ENCODE peak calls at places on chromosome 22, in seven cellular contexts. One of them, this sample, is unnamed.

GRCh38 chr22:20142711-20143621 is 7.9 kb downstream of the CCDC188 start:
- DNase-seq in astrocyte of the spinal cord: no peak
- DNase-seq in GM23338: no peak
- DNase-seq in PC-3: no peak
- DNase-seq in Calu3: no peak
- DNase-seq in glutamatergic neuron: no peak
- DNase-seq in AG09319: no peak
- DNase-seq in this sample: no peak

GRCh38 chr22:32067613-32068012 is 24.6 kb downstream of the SLC5A1 start:
- DNase-seq in GM23338: no peak
- DNase-seq in AG09319: no peak
- DNase-seq in Calu3: no peak
- DNase-seq in PC-3: no peak
- DNase-seq in astrocyte of the spinal cord: no peak
- DNase-seq in glutamatergic neuron: no peak
- DNase-seq in this sample: no peak

GRCh38 chr22:20054034-20054427 is 26.0 kb upstream of the DGCR8 start:
- DNase-seq in glutamatergic neuron: no peak
- DNase-seq in astrocyte of the spinal cord: no peak
- DNase-seq in PC-3: no peak
- DNase-seq in AG09319: no peak
- DNase-seq in GM23338: no peak
- DNase-seq in Calu3: no peak
- DNase-seq in this sample: no peak

GRCh38 chr22:39592104-39593060 is 21.8 kb downstream of the CACNA1I start:
- DNase-seq in PC-3: peak; percentile 76
- DNase-seq in astrocyte of the spinal cord: peak; percentile 77
- DNase-seq in AG09319: peak; percentile 29
- DNase-seq in GM23338: no peak
- DNase-seq in glutamatergic neuron: peak; percentile 47
- DNase-seq in Calu3: peak; percentile 76
- DNase-seq in this sample: no peak

GRCh38 chr22:41603873-41604332 is 14.3 kb upstream of the PMM1 start:
- DNase-seq in Calu3: no peak
- DNase-seq in GM23338: no peak
- DNase-seq in glutamatergic neuron: no peak
- DNase-seq in PC-3: no peak
- DNase-seq in AG09319: no peak
- DNase-seq in astrocyte of the spinal cord: peak; percentile 24
- DNase-seq in this sample: no peak

GRCh38 chr22:28989035-28989464 is 72.6 kb downstream of the C22orf31 start:
- DNase-seq in astrocyte of the spinal cord: no peak
- DNase-seq in AG09319: no peak
- DNase-seq in GM23338: peak; percentile 73
- DNase-seq in Calu3: no peak
- DNase-seq in glutamatergic neuron: no peak
- DNase-seq in PC-3: peak; percentile 72
- DNase-seq in this sample: no peak

GRCh38 chr22:50503475-50504145 is 3.9 kb downstream of the LMF2 start:
- DNase-seq in glutamatergic neuron: peak; percentile 62
- DNase-seq in GM23338: peak; percentile 47
- DNase-seq in AG09319: no peak
- DNase-seq in astrocyte of the spinal cord: no peak
- DNase-seq in Calu3: no peak
- DNase-seq in PC-3: no peak
- DNase-seq in this sample: no peak

GRCh38 chr22:44697423-44698179 is 4.4 kb upstream of the PRR5 start:
- DNase-seq in Calu3: peak; percentile 92
- DNase-seq in astrocyte of the spinal cord: peak; percentile 41
- DNase-seq in PC-3: peak; percentile 73
- DNase-seq in glutamatergic neuron: peak; percentile 90
- DNase-seq in GM23338: peak; percentile 92
- DNase-seq in AG09319: peak; percentile 41
- DNase-seq in this sample: peak; percentile 91

GRCh38 chr22:50735739-50736030 is 2.3 kb upstream of the ACR start:
- DNase-seq in GM23338: no peak
- DNase-seq in glutamatergic neuron: no peak
- DNase-seq in astrocyte of the spinal cord: no peak
- DNase-seq in Calu3: no peak
- DNase-seq in AG09319: no peak
- DNase-seq in PC-3: no peak
- DNase-seq in this sample: no peak

GRCh38 chr22:41925783-41926460 is 684 bp downstream of the TNFRSF13C start:
- DNase-seq in AG09319: no peak
- DNase-seq in Calu3: peak; percentile 89
- DNase-seq in glutamatergic neuron: peak; percentile 81
- DNase-seq in GM23338: peak; percentile 89
- DNase-seq in PC-3: peak; percentile 62
- DNase-seq in astrocyte of the spinal cord: peak; percentile 12
- DNase-seq in this sample: peak; percentile 79

GRCh38 chr22:25488244-25489020 is 76.0 kb upstream of the GRK3 start:
- DNase-seq in Calu3: peak; percentile 86
- DNase-seq in AG09319: peak; percentile 56
- DNase-seq in GM23338: no peak
- DNase-seq in astrocyte of the spinal cord: peak; percentile 92
- DNase-seq in glutamatergic neuron: no peak
- DNase-seq in PC-3: peak; percentile 70
- DNase-seq in this sample: no peak

GRCh38 chr22:19705181-19705934 is 8.9 kb upstream of the SEPTIN5 start:
- DNase-seq in glutamatergic neuron: peak; percentile 37
- DNase-seq in Calu3: no peak
- DNase-seq in AG09319: no peak
- DNase-seq in GM23338: peak; percentile 98
- DNase-seq in astrocyte of the spinal cord: no peak
- DNase-seq in PC-3: no peak
- DNase-seq in this sample: no peak

GRCh38 chr22:33811686-33812085 is 108.6 kb downstream of the LARGE1 start:
- DNase-seq in GM23338: peak; percentile 24
- DNase-seq in astrocyte of the spinal cord: no peak
- DNase-seq in Calu3: no peak
- DNase-seq in glutamatergic neuron: no peak
- DNase-seq in AG09319: no peak
- DNase-seq in PC-3: no peak
- DNase-seq in this sample: peak; percentile 18

GRCh38 chr22:29934596-29934995 is 51.6 kb downstream of the MTMR3 start:
- DNase-seq in astrocyte of the spinal cord: no peak
- DNase-seq in glutamatergic neuron: no peak
- DNase-seq in Calu3: no peak
- DNase-seq in GM23338: no peak
- DNase-seq in PC-3: no peak
- DNase-seq in AG09319: no peak
- DNase-seq in this sample: no peak

GRCh38 chr22:32858121-32858703 is 56.7 kb downstream of the TIMP3 start:
- DNase-seq in glutamatergic neuron: no peak
- DNase-seq in astrocyte of the spinal cord: no peak
- DNase-seq in PC-3: no peak
- DNase-seq in Calu3: no peak
- DNase-seq in AG09319: no peak
- DNase-seq in GM23338: no peak
- DNase-seq in this sample: no peak

GRCh38 chr22:41598081-41598480 is 8.4 kb upstream of the PMM1 start:
- DNase-seq in GM23338: no peak
- DNase-seq in glutamatergic neuron: no peak
- DNase-seq in Calu3: no peak
- DNase-seq in AG09319: no peak
- DNase-seq in PC-3: peak; percentile 40
- DNase-seq in astrocyte of the spinal cord: peak; percentile 84
- DNase-seq in this sample: no peak

GRCh38 chr22:24481641-24482040 is 13.5 kb upstream of the UPB1 start:
- DNase-seq in astrocyte of the spinal cord: no peak
- DNase-seq in AG09319: no peak
- DNase-seq in PC-3: no peak
- DNase-seq in GM23338: no peak
- DNase-seq in Calu3: no peak
- DNase-seq in glutamatergic neuron: no peak
- DNase-seq in this sample: no peak

GRCh38 chr22:30414525-30415047 is 11.0 kb upstream of the MTFP1 start:
- DNase-seq in PC-3: no peak
- DNase-seq in astrocyte of the spinal cord: no peak
- DNase-seq in AG09319: no peak
- DNase-seq in GM23338: no peak
- DNase-seq in Calu3: no peak
- DNase-seq in glutamatergic neuron: no peak
- DNase-seq in this sample: no peak

GRCh38 chr22:44195189-44195871 is 14.6 kb downstream of the PARVG start:
- DNase-seq in GM23338: no peak
- DNase-seq in PC-3: no peak
- DNase-seq in glutamatergic neuron: no peak
- DNase-seq in astrocyte of the spinal cord: no peak
- DNase-seq in AG09319: no peak
- DNase-seq in Calu3: no peak
- DNase-seq in this sample: no peak

GRCh38 chr22:39309364-39309861 is 10.0 kb downstream of the RPL3 start:
- DNase-seq in AG09319: no peak
- DNase-seq in astrocyte of the spinal cord: no peak
- DNase-seq in GM23338: peak; percentile 89
- DNase-seq in PC-3: no peak
- DNase-seq in glutamatergic neuron: no peak
- DNase-seq in Calu3: peak; percentile 57
- DNase-seq in this sample: no peak

DNA sequence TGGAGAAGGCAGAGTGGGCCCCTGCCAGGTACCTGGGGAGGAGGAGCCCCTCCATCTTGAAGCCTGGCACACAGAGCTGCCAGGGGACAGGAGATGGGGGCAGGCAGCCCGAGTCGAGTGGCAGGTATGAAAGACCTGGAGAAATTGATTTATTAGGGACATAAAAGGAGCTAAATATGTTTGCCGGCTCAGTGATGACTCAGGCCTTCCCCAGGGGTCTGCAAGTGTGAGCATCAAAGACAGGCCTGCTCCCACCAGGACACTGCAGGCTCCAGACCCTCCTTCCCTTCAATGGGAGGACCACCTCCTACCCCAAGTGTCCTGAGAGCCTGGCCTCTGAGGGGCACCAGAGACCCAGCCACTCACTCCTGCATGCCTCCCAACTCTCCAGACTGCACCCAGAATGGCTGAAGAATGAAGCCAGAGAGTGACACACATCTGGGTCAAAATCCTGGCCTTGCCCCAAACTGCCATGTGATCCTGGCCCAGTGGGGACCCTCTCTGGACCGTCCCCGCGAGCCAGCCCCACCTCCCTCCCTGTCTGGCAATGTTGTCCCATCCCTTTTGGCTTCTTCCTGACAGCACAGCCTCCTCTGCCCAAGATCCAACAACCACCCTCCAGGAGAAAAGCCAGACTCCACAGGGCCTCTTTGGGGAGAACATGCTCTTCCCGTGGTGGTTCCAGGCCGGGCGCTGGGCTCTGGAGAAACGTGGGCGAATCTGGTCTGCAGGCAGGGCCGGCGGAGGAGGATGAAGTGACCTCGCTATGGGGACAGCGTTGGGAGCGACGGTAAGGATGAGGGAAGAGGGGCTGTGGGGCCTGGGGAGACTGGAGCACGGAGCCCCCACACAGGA is 36.2 kb downstream of the CYTH4 start:
- DNase-seq in glutamatergic neuron: no peak
- DNase-seq in Calu3: no peak
- DNase-seq in GM23338: no peak
- DNase-seq in PC-3: peak; percentile 3
- DNase-seq in AG09319: no peak
- DNase-seq in astrocyte of the spinal cord: no peak
- DNase-seq in this sample: no peak
- TF ChIP-seq CTCF in glutamatergic neuron: no peak
- TF ChIP-seq CTCF in Calu3: no peak
- TF ChIP-seq CTCF in GM23338: no peak
- TF ChIP-seq CTCF in PC-3: peak; percentile 45
- TF ChIP-seq CTCF in AG09319: no peak
- TF ChIP-seq CTCF in astrocyte of the spinal cord: no peak
- TF ChIP-seq CTCF in this sample: no peak

GRCh38 chr22:22144858-22145257 is 99.7 kb upstream of the VPREB1 start:
- DNase-seq in GM23338: peak; percentile 36
- DNase-seq in Calu3: no peak
- DNase-seq in glutamatergic neuron: no peak
- DNase-seq in PC-3: peak; percentile 27
- DNase-seq in astrocyte of the spinal cord: no peak
- DNase-seq in AG09319: no peak
- DNase-seq in this sample: no peak
- TF ChIP-seq CTCF in GM23338: peak; percentile 45
- TF ChIP-seq CTCF in Calu3: peak; percentile 11
- TF ChIP-seq CTCF in glutamatergic neuron: peak; percentile 9
- TF ChIP-seq CTCF in PC-3: peak; percentile 37
- TF ChIP-seq CTCF in astrocyte of the spinal cord: peak; percentile 33
- TF ChIP-seq CTCF in AG09319: no peak
- TF ChIP-seq CTCF in this sample: no peak

DNA sequence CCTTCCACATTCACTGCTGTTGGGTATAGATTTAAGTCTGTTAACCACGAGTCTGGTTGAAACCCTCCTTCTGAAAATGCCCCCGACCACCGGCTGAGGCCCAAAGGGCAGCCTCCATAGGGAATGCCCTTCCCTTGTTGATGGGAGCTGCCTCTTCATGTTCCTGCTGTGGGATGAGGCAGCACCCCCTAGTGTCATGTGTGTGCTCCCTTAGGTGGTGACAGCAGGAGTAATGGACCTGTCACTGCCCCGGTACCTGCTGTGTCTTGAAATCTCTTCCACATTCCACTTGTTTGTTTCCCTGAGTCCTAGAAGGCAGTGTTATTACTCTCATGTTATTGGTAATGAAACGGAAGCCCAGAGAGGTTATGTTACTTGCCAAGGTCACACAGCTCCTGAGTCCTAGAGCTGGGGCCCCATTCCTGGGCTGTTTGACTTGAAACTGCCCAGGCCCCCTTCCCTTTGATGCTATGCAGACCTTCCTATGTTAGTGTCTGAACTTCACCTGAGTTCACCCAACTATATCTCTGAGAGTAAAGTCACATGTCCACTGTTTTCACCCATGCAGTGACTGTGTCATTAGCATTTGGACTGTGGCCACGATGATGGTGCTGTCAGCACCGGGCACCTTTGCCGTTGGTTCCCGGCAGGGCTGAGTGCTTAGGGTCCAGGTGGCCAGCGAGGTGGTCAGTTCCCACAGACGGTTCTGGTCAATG is 234.3 kb downstream of the TBC1D22A start:
- DNase-seq in AG09319: no peak
- DNase-seq in PC-3: peak; percentile 13
- DNase-seq in astrocyte of the spinal cord: no peak
- DNase-seq in Calu3: peak; percentile 12
- DNase-seq in GM23338: no peak
- DNase-seq in glutamatergic neuron: no peak
- DNase-seq in this sample: no peak
- TF ChIP-seq CTCF in AG09319: no peak
- TF ChIP-seq CTCF in PC-3: peak; percentile 48
- TF ChIP-seq CTCF in astrocyte of the spinal cord: no peak
- TF ChIP-seq CTCF in Calu3: no peak
- TF ChIP-seq CTCF in GM23338: peak; percentile 11
- TF ChIP-seq CTCF in glutamatergic neuron: no peak
- TF ChIP-seq CTCF in this sample: no peak

GRCh38 chr22:35781898-35782297 is 64.2 kb downstream of the APOL5 start:
- DNase-seq in astrocyte of the spinal cord: no peak
- DNase-seq in AG09319: no peak
- DNase-seq in GM23338: no peak
- DNase-seq in glutamatergic neuron: no peak
- DNase-seq in Calu3: no peak
- DNase-seq in PC-3: no peak
- DNase-seq in this sample: no peak
- TF ChIP-seq CTCF in astrocyte of the spinal cord: no peak
- TF ChIP-seq CTCF in AG09319: no peak
- TF ChIP-seq CTCF in GM23338: no peak
- TF ChIP-seq CTCF in glutamatergic neuron: no peak
- TF ChIP-seq CTCF in Calu3: no peak
- TF ChIP-seq CTCF in PC-3: no peak
- TF ChIP-seq CTCF in this sample: no peak

GRCh38 chr22:27540247-27540646 is 261.3 kb downstream of the MN1 start:
- DNase-seq in GM23338: no peak
- DNase-seq in Calu3: no peak
- DNase-seq in AG09319: no peak
- DNase-seq in glutamatergic neuron: no peak
- DNase-seq in PC-3: no peak
- DNase-seq in astrocyte of the spinal cord: no peak
- DNase-seq in this sample: no peak
- TF ChIP-seq CTCF in GM23338: no peak
- TF ChIP-seq CTCF in Calu3: no peak
- TF ChIP-seq CTCF in AG09319: no peak
- TF ChIP-seq CTCF in glutamatergic neuron: no peak
- TF ChIP-seq CTCF in PC-3: no peak
- TF ChIP-seq CTCF in astrocyte of the spinal cord: no peak
- TF ChIP-seq CTCF in this sample: no peak

This sample was measured in nephron progenitor cell.